ENCODE peak calls at places on chromosomes 3 and 15, in seven cellular contexts. Y, T, K, A, L, C and S are unnamed samples.

GRCh38 chr15:58307313-58307961 is 124.4 kb upstream of the LIPC start:
- DNase-seq in A (no peak), L (no peak), T (no peak), Y (no peak), C (no peak), K (no peak), S (no peak)

GRCh38 chr15:100842756-100843730 is 36.6 kb upstream of the ALDH1A3 start:
- DNase-seq in L (no peak), C (no peak), A (no peak), Y (no peak), K (no peak), T (no peak), S (no peak)

GRCh38 chr3:50251220-50251619 is 15.2 kb downstream of the GNAI2 start:
- DNase-seq in L (no peak), Y (no peak), C (peak), T (no peak), K (no peak), A (no peak), S (no peak)

GRCh38 chr3:169604568-169604967 is 58.9 kb downstream of the MECOM start:
- DNase-seq in A (no peak), Y (no peak), T (no peak), C (peak), K (no peak), L (no peak), S (no peak)

GRCh38 chr3:177071496-177072156 is 125.7 kb downstream of the TBL1XR1 start:
- DNase-seq in T (no peak), K (no peak), Y (no peak), A (no peak), L (no peak), C (no peak), S (no peak)

GRCh38 chr15:67880651-67881182 is 40.9 kb upstream of the RNU6-1 start:
- DNase-seq in Y (no peak), T (no peak), C (peak), K (no peak), A (no peak), L (no peak), S (no peak)

GRCh38 chr15:95799286-95800187 is 531.0 kb upstream of the NR2F2 start:
- DNase-seq in Y (no peak), K (no peak), A (no peak), L (no peak), T (no peak), C (peak), S (no peak)

GRCh38 chr3:48130321-48130881 is 57.8 kb downstream of the CDC25A start:
- DNase-seq in Y (peak), A (peak), T (no peak), C (no peak), K (peak), L (no peak), S (peak)

GRCh38 chr3:76038949-76039348 is 253.6 kb upstream of the ZNF717 start:
- DNase-seq in T (no peak), Y (no peak), L (no peak), K (no peak), A (no peak), C (no peak), S (no peak)

GRCh38 chr3:86978111-86978528 is 12.8 kb downstream of the VGLL3 start:
- DNase-seq in K (no peak), Y (peak), T (no peak), A (peak), L (no peak), C (no peak), S (no peak)

GRCh38 chr15:74770211-74770892 is 11.5 kb upstream of the CSK start:
- DNase-seq in K (no peak), C (no peak), Y (no peak), T (no peak), L (no peak), A (no peak), S (no peak)

GRCh38 chr3:69699183-69699582 is 40.1 kb upstream of the MITF start:
- DNase-seq in A (no peak), C (no peak), K (no peak), L (no peak), Y (no peak), T (no peak), S (no peak)

GRCh38 chr3:194395201-194395600 is 3.9 kb downstream of the GP5 start:
- DNase-seq in L (no peak), K (no peak), Y (no peak), A (no peak), T (peak), C (no peak), S (no peak)

GRCh38 chr3:194396897-194397756 is 1.9 kb downstream of the GP5 start:
- DNase-seq in T (no peak), C (no peak), L (no peak), Y (no peak), A (no peak), K (peak), S (no peak)

GRCh38 chr3:194397757-194398312 is 1.2 kb downstream of the GP5 start:
- DNase-seq in K (peak), T (no peak), Y (no peak), C (no peak), A (no peak), L (no peak), S (no peak)

GRCh38 chr3:194396561-194396896 is 2.5 kb downstream of the GP5 start:
- DNase-seq in T (no peak), Y (no peak), C (no peak), K (peak), A (no peak), L (no peak), S (no peak)

GRCh38 chr3:194395767-194396527 is 3.1 kb downstream of the GP5 start:
- DNase-seq in A (no peak), C (no peak), K (peak), L (no peak), Y (peak), T (peak), S (peak)
- H3K27ac ChIP-seq in A (no peak), C (no peak), K (peak), L (no peak), Y (peak), T (no peak), S (peak)

DNA sequence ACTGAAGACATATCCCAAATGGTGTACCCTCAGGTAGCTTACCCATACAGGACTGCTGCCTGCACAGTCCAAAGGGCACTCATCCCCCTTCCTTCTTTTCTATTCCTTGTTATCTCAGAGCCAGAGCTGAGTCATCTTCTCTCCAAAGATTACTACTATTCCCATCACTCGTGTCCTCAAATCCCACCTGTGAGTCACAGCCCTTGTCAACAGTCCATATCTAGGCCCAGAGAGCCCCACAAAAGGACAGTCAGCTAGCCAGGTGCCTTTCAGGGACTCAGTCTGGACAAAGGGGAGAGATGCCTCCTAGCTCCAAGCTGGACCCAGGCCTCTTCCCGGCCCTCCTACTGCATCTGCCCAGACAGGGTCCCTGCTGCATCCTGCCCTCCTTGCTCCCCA is 11.0 kb downstream of the PARP16 start:
- DNase-seq in A (no peak), L (no peak), T (no peak), K (no peak), Y (no peak), C (peak), S (no peak)
- TF ChIP-seq EP300 in A (no peak), L (no peak), T (no peak), K (no peak), Y (no peak), C (no peak), S (no peak)

GRCh38 chr3:161035711-161036110 is 69.4 kb downstream of the B3GALNT1 start:
- DNase-seq in L (no peak), T (no peak), C (no peak), A (no peak), K (no peak), Y (no peak), S (no peak)
- H3K27ac ChIP-seq in L (no peak), T (no peak), C (no peak), A (no peak), K (no peak), Y (no peak), S (no peak)

DNA sequence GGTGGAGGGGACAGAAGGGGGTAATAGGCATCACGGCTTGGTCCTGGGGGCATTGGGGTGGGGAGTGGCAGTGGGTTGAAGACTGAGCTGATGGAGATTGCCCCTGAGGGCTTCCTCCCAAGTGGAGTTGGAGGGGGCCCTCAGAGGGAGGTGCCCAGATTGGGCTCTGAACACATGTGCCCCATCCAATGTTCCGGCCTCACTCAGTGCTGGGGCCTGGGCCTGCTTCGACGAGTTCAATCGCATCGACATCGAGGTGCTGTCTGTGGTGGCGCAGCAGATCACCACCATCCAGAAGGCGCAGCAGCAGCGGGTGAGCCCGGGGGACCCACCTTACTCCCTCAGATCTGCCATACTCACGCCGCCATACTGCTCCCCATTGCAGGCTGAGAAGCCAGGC is 45.3 kb downstream of the DNAH1 start:
- DNase-seq in Y (no peak), T (no peak), L (no peak), K (no peak), C (no peak), A (no peak), S (no peak)
- TF ChIP-seq EP300 in Y (no peak), T (no peak), L (no peak), K (no peak), C (no peak), A (no peak), S (no peak)

GRCh38 chr3:123685780-123686179 is 100.9 kb upstream of the HACD2 start:
- DNase-seq in T (no peak), C (no peak), L (no peak), K (no peak), A (no peak), Y (no peak), S (no peak)
- H3K27ac ChIP-seq in T (no peak), C (no peak), L (no peak), K (no peak), A (no peak), Y (no peak), S (peak)

GRCh38 chr3:93979850-93980677 is at the start of gene ARL13B:
- DNase-seq in Y (peak), A (peak), C (peak), K (peak), L (peak), T (peak), S (peak)
- TF ChIP-seq EP300 in Y (no peak), A (peak), C (no peak), K (no peak), L (no peak), T (no peak), S (no peak)

GRCh38 chr3:30538787-30539186 is 67.6 kb upstream of the TGFBR2 start:
- DNase-seq in T (no peak), L (no peak), Y (no peak), C (peak), A (no peak), K (no peak), S (no peak)
- H3K27ac ChIP-seq in T (no peak), L (no peak), Y (no peak), C (peak), A (no peak), K (no peak), S (no peak)